ENCODE peak calls at places on chromosomes 11 and 22, in nine cellular contexts. W is A549, L is transverse colon, Y is stomach, Z is endothelial cell of umbilical vein, M is breast epithelium, B is upper lobe of left lung, T is ovary, S is uterus. G is an unnamed sample.

GRCh38 chr11:117970400-117971024 is 15.7 kb upstream of the IL10RA start:
- DNase-seq in W (no peak), L (peak; percentile 54), Y (no peak), Z (peak; percentile 50), M (no peak), B (peak; percentile 67), T (no peak), S (no peak), G (peak; percentile 40)

GRCh38 chr11:13238879-13239514 is 38.6 kb upstream of the BMAL1 start:
- DNase-seq in W (peak; percentile 55), L (peak; percentile 46), Y (peak; percentile 54), Z (peak; percentile 38), M (no peak), B (peak; percentile 36), T (no peak), S (no peak), G (peak; percentile 53)

GRCh38 chr11:64334764-64335741 is 5.0 kb upstream of the CCDC88B start:
- DNase-seq in W (peak; percentile 96), L (peak; percentile 78), Y (peak; percentile 57), Z (peak; percentile 39), M (no peak), B (peak; percentile 91), T (no peak), S (no peak), G (peak; percentile 82)

GRCh38 chr11:127766734-127767133 is 766.2 kb upstream of the KIRREL3 start:
- DNase-seq in W (no peak), L (no peak), Y (no peak), Z (no peak), M (no peak), B (no peak), T (no peak), S (no peak), G (no peak)

GRCh38 chr22:18028817-18029527 is 4.6 kb upstream of the MICAL3 start:
- DNase-seq in W (no peak), L (peak; percentile 35), Y (no peak), Z (no peak), M (no peak), B (no peak), T (no peak), S (no peak), G (no peak)

GRCh38 chr11:76685841-76686240 is 15.3 kb upstream of the LRRC32 start:
- DNase-seq in W (no peak), L (no peak), Y (no peak), Z (no peak), M (no peak), B (no peak), T (no peak), S (no peak), G (no peak)

GRCh38 chr11:15186146-15186545 is 71.4 kb downstream of the INSC start:
- DNase-seq in W (no peak), L (no peak), Y (no peak), Z (no peak), M (no peak), B (no peak), T (no peak), S (no peak), G (no peak)

GRCh38 chr22:22750335-22751042 is 106.1 kb downstream of the GGTLC2 start:
- DNase-seq in W (no peak), L (no peak), Y (no peak), Z (no peak), M (no peak), B (no peak), T (no peak), S (no peak), G (no peak)

GRCh38 chr11:47819743-47820142 is 28.4 kb downstream of the NUP160 start:
- DNase-seq in W (no peak), L (no peak), Y (no peak), Z (no peak), M (no peak), B (no peak), T (no peak), S (no peak), G (no peak)

GRCh38 chr11:66975403-66976047 is 421 bp downstream of the C11orf86 start:
- DNase-seq in W (no peak), L (no peak), Y (no peak), Z (no peak), M (no peak), B (no peak), T (no peak), S (no peak), G (no peak)

GRCh38 chr22:32325416-32325801 is 32.3 kb upstream of the RFPL3 start:
- DNase-seq in W (no peak), L (no peak), Y (peak; percentile 23), Z (no peak), M (peak; percentile 31), B (no peak), T (no peak), S (no peak), G (no peak)

GRCh38 chr11:70525006-70525405 is 126.7 kb downstream of the CTTN start:
- DNase-seq in W (no peak), L (no peak), Y (no peak), Z (no peak), M (no peak), B (no peak), T (no peak), S (no peak), G (no peak)

GRCh38 chr22:31509041-31509440 is 12.7 kb downstream of the SFI1 start:
- DNase-seq in W (no peak), L (no peak), Y (no peak), Z (no peak), M (no peak), B (no peak), T (no peak), S (no peak), G (no peak)

GRCh38 chr11:129383060-129383459 is 7.4 kb downstream of the BARX2 start:
- DNase-seq in W (no peak), L (no peak), Y (no peak), Z (no peak), M (no peak), B (no peak), T (no peak), S (no peak), G (no peak)

GRCh38 chr11:129382583-129382982 is 6.9 kb downstream of the BARX2 start:
- DNase-seq in W (no peak), L (no peak), Y (no peak), Z (no peak), M (no peak), B (no peak), T (no peak), S (no peak), G (no peak)

GRCh38 chr11:129386795-129387390 is 11.2 kb downstream of the BARX2 start:
- DNase-seq in W (no peak), L (peak; percentile 46), Y (no peak), Z (no peak), M (no peak), B (no peak), T (no peak), S (no peak), G (no peak)

GRCh38 chr11:129385801-129386200 is 10.2 kb downstream of the BARX2 start:
- DNase-seq in W (no peak), L (no peak), Y (no peak), Z (no peak), M (no peak), B (no peak), T (no peak), S (no peak), G (no peak)

DNA sequence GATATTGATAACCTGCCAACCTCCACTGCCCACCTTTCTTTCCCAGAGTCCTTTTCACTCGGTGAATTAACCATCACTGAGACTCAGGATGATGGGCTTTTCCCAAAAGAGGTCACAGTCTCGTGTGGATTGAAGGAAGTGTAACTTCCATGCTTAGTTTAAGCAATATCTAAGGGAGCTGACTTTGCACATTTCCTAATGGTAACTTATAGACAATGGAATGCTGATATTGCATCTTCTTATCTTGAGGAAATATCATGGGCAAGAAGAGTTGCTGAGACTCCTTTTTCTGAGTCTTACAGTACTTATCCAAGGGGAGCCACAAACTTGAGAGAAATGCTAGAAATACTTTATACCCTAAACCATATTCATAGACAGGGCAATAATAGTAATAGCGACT is 8.8 kb downstream of the BARX2 start:
- DNase-seq in W (no peak), L (no peak), Y (no peak), Z (no peak), M (no peak), B (no peak), T (no peak), S (no peak), G (no peak)
- TF ChIP-seq POLR2A in W (no peak), L (no peak), Y (no peak), Z (no peak), M (no peak), B (no peak), T (no peak), S (no peak), G (no peak)

GRCh38 chr22:40004836-40005235 is 10.1 kb downstream of the FAM83F start:
- DNase-seq in W (no peak), L (no peak), Y (no peak), Z (no peak), M (no peak), B (no peak), T (no peak), S (no peak), G (no peak)
- H3K4me3 ChIP-seq in W (no peak overlapping the region), L (no peak overlapping the region), Y (no peak overlapping the region), Z (no peak overlapping the region), M (no peak overlapping the region), B (no peak overlapping the region), T (no peak overlapping the region), S (no peak overlapping the region), G (no peak overlapping the region)

DNA sequence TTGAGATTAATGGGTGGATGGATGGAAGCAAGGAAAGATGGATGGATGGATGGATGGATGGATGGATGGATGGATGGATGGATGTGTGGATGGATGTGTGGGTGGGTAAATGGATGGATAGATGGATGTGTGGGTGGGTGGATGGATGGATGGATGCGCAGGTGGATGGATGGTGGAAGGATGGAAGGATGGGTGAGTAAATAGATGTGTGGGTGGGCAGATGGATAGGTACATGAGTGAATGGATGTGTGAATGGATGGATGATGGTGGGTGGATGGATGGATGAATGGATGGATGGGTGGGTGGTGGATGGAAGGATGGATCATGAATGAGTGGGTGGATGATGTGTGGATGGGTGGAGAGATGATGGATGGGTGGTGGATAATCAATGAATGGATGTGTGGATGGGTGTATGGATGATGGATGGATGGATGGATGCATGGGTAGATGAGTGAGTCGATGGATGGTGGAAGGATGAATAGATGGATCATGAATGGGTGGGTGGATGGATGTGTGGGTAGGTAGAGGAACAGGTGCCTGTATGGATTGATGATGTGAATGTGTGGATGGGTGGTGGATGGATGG is 375.2 kb downstream of the BRD1 start:
- DNase-seq in W (no peak), L (no peak), Y (no peak), Z (no peak), M (no peak), B (no peak), T (no peak), S (no peak), G (no peak)
- TF ChIP-seq POLR2A in W (no peak), L (no peak), Y (no peak), Z (no peak), M (no peak), B (no peak), T (no peak), S (no peak), G (no peak)

DNA sequence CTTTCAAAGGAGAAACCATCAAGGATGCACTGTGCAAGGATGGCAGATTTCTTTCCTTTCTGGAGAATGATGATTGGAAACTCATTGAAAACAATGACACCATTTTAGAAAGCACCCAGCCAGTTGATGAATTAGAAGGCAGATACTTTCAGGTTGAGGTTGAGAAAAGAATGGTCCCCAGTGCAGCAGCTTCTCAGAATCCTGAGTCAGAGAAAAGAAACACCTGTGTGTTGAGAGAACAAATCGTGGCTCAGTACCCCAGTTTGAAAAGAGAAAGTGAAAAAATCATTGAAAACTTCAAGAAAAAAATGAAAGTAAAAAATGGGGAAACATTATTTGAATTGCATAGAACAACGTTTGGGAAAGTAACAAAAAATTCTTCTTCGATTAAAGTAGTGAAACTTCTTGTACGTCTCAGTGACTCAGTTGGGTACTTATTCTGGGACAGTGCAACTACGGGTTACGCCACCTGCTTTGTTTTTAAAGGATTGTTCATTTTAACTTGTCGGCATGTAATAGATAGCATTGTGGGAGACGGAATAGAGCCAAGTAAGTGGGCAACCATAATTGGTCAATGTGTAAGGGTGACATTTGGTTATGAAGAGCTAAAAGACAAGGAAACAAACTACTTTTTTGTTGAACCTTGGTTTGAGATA is 9.8 kb downstream of the FAM111A start:
- DNase-seq in W (no peak), L (no peak), Y (no peak), Z (no peak), M (no peak), B (no peak), T (no peak), S (no peak), G (no peak)
- H3K4me3 ChIP-seq in W (no peak overlapping the region), L (no peak overlapping the region), Y (no peak overlapping the region), Z (no peak overlapping the region), M (no peak overlapping the region), B (no peak overlapping the region), T (no peak overlapping the region), S (no peak overlapping the region), G (no peak overlapping the region)